ENCODE peak calls at places on chromosomes 3 and 15, in eight cellular contexts. One of them, this sample, is unnamed.
A peak's percentile ranks its signal among the peaks of the same experiment; 100 is the strongest.

GRCh38 chr3:173938159-173938558 is 540.6 kb downstream of the NLGN1 start:
- DNase-seq in neural crest cell: no peak
- DNase-seq in COR-L47: peak; percentile 73
- DNase-seq in substantia nigra: no peak
- DNase-seq in T-helper 2 cell: no peak
- DNase-seq in Kasumi-1: no peak
- DNase-seq in CD8-positive, alpha-beta memory T cell: no peak
- DNase-seq in T-cell: no peak
- DNase-seq in this sample: peak; percentile 80

GRCh38 chr3:77303943-77304778 is 264.3 kb downstream of the ROBO2 start:
- DNase-seq in neural crest cell: no peak
- DNase-seq in COR-L47: no peak
- DNase-seq in substantia nigra: no peak
- DNase-seq in T-helper 2 cell: no peak
- DNase-seq in Kasumi-1: no peak
- DNase-seq in CD8-positive, alpha-beta memory T cell: no peak
- DNase-seq in T-cell: no peak
- DNase-seq in this sample: no peak

GRCh38 chr3:188197388-188197847 is 43.5 kb downstream of the LPP start:
- DNase-seq in neural crest cell: peak; percentile 12
- DNase-seq in COR-L47: no peak
- DNase-seq in substantia nigra: no peak
- DNase-seq in T-helper 2 cell: no peak
- DNase-seq in Kasumi-1: peak; percentile 15
- DNase-seq in CD8-positive, alpha-beta memory T cell: no peak
- DNase-seq in T-cell: no peak
- DNase-seq in this sample: no peak

GRCh38 chr15:23857028-23857641 is 170.0 kb upstream of the NDN start:
- DNase-seq in neural crest cell: peak; percentile 59
- DNase-seq in COR-L47: no peak
- DNase-seq in substantia nigra: no peak
- DNase-seq in T-helper 2 cell: no peak
- DNase-seq in Kasumi-1: peak; percentile 4
- DNase-seq in CD8-positive, alpha-beta memory T cell: no peak
- DNase-seq in T-cell: no peak
- DNase-seq in this sample: no peak

GRCh38 chr3:38021196-38021595 is 8.2 kb downstream of the PLCD1 start:
- DNase-seq in neural crest cell: no peak
- DNase-seq in COR-L47: no peak
- DNase-seq in substantia nigra: no peak
- DNase-seq in T-helper 2 cell: no peak
- DNase-seq in Kasumi-1: no peak
- DNase-seq in CD8-positive, alpha-beta memory T cell: peak; percentile 17
- DNase-seq in T-cell: no peak
- DNase-seq in this sample: no peak

GRCh38 chr3:102129774-102130608 is 280.7 kb downstream of the NFKBIZ start:
- DNase-seq in neural crest cell: no peak
- DNase-seq in COR-L47: no peak
- DNase-seq in substantia nigra: no peak
- DNase-seq in T-helper 2 cell: no peak
- DNase-seq in Kasumi-1: peak; percentile 33
- DNase-seq in CD8-positive, alpha-beta memory T cell: no peak
- DNase-seq in T-cell: no peak
- DNase-seq in this sample: no peak

GRCh38 chr3:36993326-36994283 is at the start of gene MLH1:
- DNase-seq in neural crest cell: peak; percentile 99
- DNase-seq in COR-L47: no peak
- DNase-seq in substantia nigra: no peak
- DNase-seq in T-helper 2 cell: peak; percentile 84
- DNase-seq in Kasumi-1: no peak
- DNase-seq in CD8-positive, alpha-beta memory T cell: peak; percentile 96
- DNase-seq in T-cell: peak; percentile 92
- DNase-seq in this sample: peak; percentile 100

GRCh38 chr15:89647191-89647851 is 7.9 kb downstream of the KIF7 start:
- DNase-seq in neural crest cell: peak; percentile 93
- DNase-seq in COR-L47: peak; percentile 50
- DNase-seq in substantia nigra: peak; percentile 32
- DNase-seq in T-helper 2 cell: peak; percentile 46
- DNase-seq in Kasumi-1: peak; percentile 17
- DNase-seq in CD8-positive, alpha-beta memory T cell: peak; percentile 63
- DNase-seq in T-cell: peak; percentile 51
- DNase-seq in this sample: peak; percentile 20

GRCh38 chr3:126857928-126858327 is 125.0 kb upstream of the PLXNA1 start:
- DNase-seq in neural crest cell: no peak
- DNase-seq in COR-L47: no peak
- DNase-seq in substantia nigra: no peak
- DNase-seq in T-helper 2 cell: no peak
- DNase-seq in Kasumi-1: no peak
- DNase-seq in CD8-positive, alpha-beta memory T cell: no peak
- DNase-seq in T-cell: no peak
- DNase-seq in this sample: no peak

GRCh38 chr15:66765478-66766281 is 63.6 kb downstream of the SMAD6 start:
- DNase-seq in neural crest cell: no peak
- DNase-seq in COR-L47: peak; percentile 68
- DNase-seq in substantia nigra: no peak
- DNase-seq in T-helper 2 cell: no peak
- DNase-seq in Kasumi-1: peak; percentile 85
- DNase-seq in CD8-positive, alpha-beta memory T cell: no peak
- DNase-seq in T-cell: no peak
- DNase-seq in this sample: peak; percentile 84

GRCh38 chr15:67548532-67548852 is 6.0 kb downstream of the MAP2K5 start:
- DNase-seq in neural crest cell: no peak
- DNase-seq in COR-L47: no peak
- DNase-seq in substantia nigra: no peak
- DNase-seq in T-helper 2 cell: no peak
- DNase-seq in Kasumi-1: no peak
- DNase-seq in CD8-positive, alpha-beta memory T cell: no peak
- DNase-seq in T-cell: no peak
- DNase-seq in this sample: no peak

This sample was measured in dermis microvascular lymphatic vessel endothelial cell.